ENCODE peak calls at places on chromosomes 4 and X, in seven cellular contexts. Y is CD4-positive, alpha-beta T cell; V is testis; M is uterus; S is lower lobe of right lung; Q is CD8-positive, alpha-beta T cell; W is IMR-90. R is an unnamed sample.

GRCh38 chr4:141425124-141425523 is 204.4 kb downstream of the ZNF330 start:
- DNase-seq in Q (no peak), W (peak), V (no peak), Y (no peak), M (no peak), S (no peak), R (no peak)

GRCh38 chr4:6907658-6908191 is 1.9 kb upstream of the TBC1D14 start:
- DNase-seq in M (no peak), Q (no peak), S (peak), V (peak), W (no peak), Y (peak), R (no peak)

GRCh38 chr4:90220453-90220852 is 93.3 kb downstream of the CCSER1 start:
- DNase-seq in M (no peak), Y (no peak), Q (no peak), S (no peak), V (no peak), W (no peak), R (no peak)

GRCh38 chrX:30751497-30751896 is 98.3 kb downstream of the GK start:
- DNase-seq in M (no peak), Y (no peak), W (no peak), S (no peak), Q (no peak), V (no peak), R (no peak)

GRCh38 chr4:99816611-99817309 is at the start of gene DAPP1:
- DNase-seq in Q (peak), Y (peak), S (peak), M (peak), V (no peak), W (no peak), R (no peak)

GRCh38 chr4:177235026-177235425 is 74.6 kb upstream of the NEIL3 start:
- DNase-seq in V (no peak), S (no peak), W (peak), Y (no peak), Q (no peak), M (no peak), R (no peak)

GRCh38 chr4:149574973-149575372 is 240.7 kb downstream of the IQCM start:
- DNase-seq in M (no peak), Y (no peak), W (no peak), S (no peak), V (peak), Q (no peak), R (no peak)

GRCh38 chr4:40511017-40511614 is 118.5 kb downstream of the RBM47 start:
- DNase-seq in W (no peak), S (no peak), Y (no peak), M (no peak), Q (no peak), V (no peak), R (no peak)

GRCh38 chrX:16946971-16947562 is 609 bp downstream of the REPS2 start:
- DNase-seq in S (peak), Q (no peak), Y (no peak), M (peak), V (peak), W (no peak), R (no peak)

GRCh38 chrX:9339603-9340569 is 125.0 kb upstream of the TBL1X start:
- DNase-seq in Y (peak), M (peak), Q (peak), S (no peak), W (no peak), V (peak), R (no peak)

GRCh38 chrX:9341305-9342201 is 123.3 kb upstream of the TBL1X start:
- DNase-seq in M (peak), Q (peak), V (peak), S (peak), Y (peak), W (peak), R (no peak)

GRCh38 chrX:9338986-9339385 is 125.9 kb upstream of the TBL1X start:
- DNase-seq in W (no peak), Q (no peak), V (no peak), S (no peak), Y (no peak), M (no peak), R (no peak)

GRCh38 chrX:9342581-9343051 is 122.2 kb upstream of the TBL1X start:
- DNase-seq in M (peak), S (peak), Y (peak), Q (peak), W (peak), V (peak), R (peak)

GRCh38 chrX:9340619-9341304 is 124.1 kb upstream of the TBL1X start:
- DNase-seq in S (no peak), Y (peak), W (peak), Q (peak), V (peak), M (peak), R (no peak)
- TF ChIP-seq CTCF in S (no peak), Y (no peak), W (no peak), Q (no peak), V (no peak), M (no peak), R (no peak)

DNA sequence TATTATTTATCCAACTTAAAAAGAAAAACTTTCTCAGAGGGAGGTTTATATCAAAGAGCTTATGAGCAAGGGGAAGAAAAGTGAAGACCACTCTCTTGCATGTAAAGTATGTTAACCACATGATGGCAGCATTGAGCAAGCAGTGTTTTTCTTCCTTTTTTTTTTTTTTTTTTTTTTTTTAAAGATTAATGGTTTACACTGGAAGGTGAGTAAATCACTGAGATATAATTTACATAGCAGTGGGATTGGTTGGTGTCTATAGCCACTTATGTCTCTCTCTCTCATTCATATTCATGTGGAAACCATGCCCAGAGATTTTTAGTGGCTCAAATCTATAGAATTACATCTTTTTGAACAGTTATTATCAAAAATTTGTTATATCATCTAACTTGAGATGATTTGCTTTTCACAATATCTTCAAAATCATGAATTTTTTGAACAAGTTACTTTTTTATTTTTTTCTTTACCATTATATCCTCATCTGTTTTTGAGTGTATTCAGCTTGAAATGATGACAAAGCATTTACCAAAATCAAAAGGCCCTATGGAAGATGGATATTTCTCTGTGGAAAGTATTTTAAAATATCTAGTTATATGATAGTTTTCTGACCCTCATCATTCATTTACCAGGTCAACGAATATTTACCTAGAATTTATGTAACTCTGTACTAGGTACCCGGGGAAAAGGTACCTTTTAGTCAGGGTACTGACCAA is 31.6 kb downstream of the MTHFD2L start:
- DNase-seq in M (no peak), S (no peak), Y (no peak), Q (no peak), W (peak), V (no peak), R (no peak)
- TF ChIP-seq CTCF in M (peak), S (peak), Y (peak), Q (peak), W (peak), V (peak), R (peak)

DNA sequence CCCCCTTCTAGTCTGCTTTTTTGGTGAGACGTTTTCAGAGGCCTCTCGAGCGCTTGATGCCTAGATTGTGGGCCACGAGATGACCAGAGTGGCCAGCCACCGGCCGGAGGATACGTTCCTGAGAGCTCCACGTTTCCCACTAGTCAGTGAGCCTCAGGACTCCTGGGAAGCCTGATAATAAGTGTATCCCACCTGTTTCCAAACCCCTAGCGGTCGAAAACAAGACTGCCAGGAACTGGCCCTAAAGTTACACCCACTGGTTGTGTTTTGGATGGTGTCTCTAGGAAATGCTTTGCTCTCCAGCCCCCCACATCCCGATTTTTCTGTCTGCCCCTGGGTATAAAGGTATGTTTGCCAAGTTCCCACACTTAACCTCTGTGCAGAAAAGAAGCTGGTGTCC is 4.6 kb upstream of the RS1 start:
- DNase-seq in Y (no peak), M (peak), S (no peak), V (peak), Q (no peak), W (peak), R (peak)
- TF ChIP-seq CTCF in Y (no peak), M (no peak), S (no peak), V (peak), Q (no peak), W (peak), R (peak)

GRCh38 chrX:131970347-131970746 is 52.8 kb upstream of the STK26 start:
- DNase-seq in Y (no peak), W (no peak), S (no peak), M (no peak), V (no peak), Q (no peak), R (no peak)
- TF ChIP-seq CTCF in Y (no peak), W (no peak), S (no peak), M (no peak), V (no peak), Q (no peak), R (no peak)

GRCh38 chr4:113684534-113685091 is 76.9 kb downstream of the CAMK2D start:
- DNase-seq in S (no peak), W (peak), V (peak), Q (no peak), Y (no peak), M (peak), R (no peak)
- TF ChIP-seq CTCF in S (peak), W (peak), V (no peak), Q (no peak), Y (no peak), M (no peak), R (peak)

DNA sequence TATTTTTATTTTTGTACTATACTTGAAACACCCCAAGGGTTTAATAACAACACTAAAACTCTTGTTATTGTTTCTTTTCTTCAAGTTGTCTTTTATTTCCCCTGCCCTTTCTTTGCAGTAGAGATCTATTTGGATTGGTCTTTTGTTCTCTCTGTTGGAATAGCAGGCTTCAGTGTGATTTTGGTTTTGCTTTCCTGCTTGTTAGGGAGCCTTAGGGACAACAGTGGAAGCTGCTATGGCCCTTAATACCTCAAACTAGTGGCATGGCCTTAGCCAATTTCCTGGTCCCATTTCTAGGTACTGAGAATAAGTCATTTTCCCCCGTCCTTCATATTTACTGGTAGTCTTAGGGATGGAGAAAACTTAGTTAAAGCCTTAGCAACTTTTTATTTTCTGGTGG is 535.4 kb upstream of the NDST4 start:
- DNase-seq in M (no peak), S (no peak), W (no peak), Q (no peak), Y (no peak), V (no peak), R (no peak)
- TF ChIP-seq CTCF in M (no peak), S (no peak), W (no peak), Q (no peak), Y (no peak), V (no peak), R (no peak)

GRCh38 chr4:29805871-29806480 is 914.2 kb upstream of the PCDH7 start:
- DNase-seq in V (no peak), Q (no peak), S (no peak), Y (no peak), W (no peak), M (no peak), R (no peak)

GRCh38 chr4:29805245-29805644 is 914.9 kb upstream of the PCDH7 start:
- DNase-seq in V (peak), Q (no peak), W (peak), M (no peak), Y (no peak), S (no peak), R (no peak)
- TF ChIP-seq CTCF in V (no peak), Q (no peak), W (no peak), M (no peak), Y (no peak), S (no peak), R (no peak)

DNA sequence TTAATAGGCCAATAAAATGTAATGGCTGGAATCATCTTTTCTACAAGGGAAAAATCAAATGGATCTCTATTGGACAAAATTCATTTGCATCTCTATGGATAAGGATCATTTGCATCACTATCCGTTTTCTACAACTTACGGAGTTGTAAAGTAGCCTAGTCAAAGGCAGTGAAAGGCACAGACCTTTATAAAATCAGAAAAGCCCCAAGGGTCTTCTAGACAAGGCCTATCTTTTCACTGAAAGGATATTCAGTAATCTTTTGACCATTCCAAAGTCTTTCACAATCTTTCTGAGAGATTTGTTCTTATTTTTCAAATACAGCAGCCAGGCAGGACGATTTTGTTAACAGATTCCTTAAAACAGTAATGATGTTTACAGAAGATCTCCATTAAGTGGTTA is 119.5 kb upstream of the JADE1 start:
- DNase-seq in S (no peak), Y (no peak), M (no peak), Q (no peak), V (no peak), W (no peak), R (no peak)
- TF ChIP-seq CTCF in S (no peak), Y (no peak), M (no peak), Q (no peak), V (no peak), W (no peak), R (no peak)

GRCh38 chr4:160212078-160212477 is 1109.2 kb downstream of the RAPGEF2 start:
- DNase-seq in W (no peak), Y (no peak), M (no peak), V (no peak), S (no peak), Q (no peak), R (no peak)
- TF ChIP-seq CTCF in W (no peak), Y (no peak), M (no peak), V (no peak), S (no peak), Q (no peak), R (no peak)

GRCh38 chr4:144597171-144597570 is 48.8 kb upstream of the HHIP start:
- DNase-seq in W (no peak), Y (no peak), Q (no peak), M (no peak), V (no peak), S (no peak), R (no peak)
- TF ChIP-seq CTCF in W (no peak), Y (no peak), Q (no peak), M (no peak), V (no peak), S (no peak), R (no peak)